ENCODE peak calls at places on chromosomes 11 and 22, in four cellular contexts. S, D, C and L are unnamed samples.

GRCh38 chr11:117618273-117618672 is 178.7 kb downstream of the DSCAML1 start:
- DNase-seq in S (no peak), D (no peak), C (no peak), L (no peak)

GRCh38 chr22:25942126-25942988 is 200.4 kb downstream of the MYO18B start:
- DNase-seq in S (no peak), D (no peak), C (no peak), L (no peak)

GRCh38 chr11:95084509-95084908 is 5.1 kb upstream of the ENDOD1 start:
- DNase-seq in S (no peak), D (no peak), C (peak), L (no peak)

GRCh38 chr11:10373340-10373739 is 68.5 kb downstream of the ADM start:
- DNase-seq in S (no peak), D (no peak), C (no peak), L (no peak)

GRCh38 chr11:62721994-62722393 is 5.3 kb downstream of the HNRNPUL2 start:
- DNase-seq in S (no peak), D (peak), C (peak), L (no peak)

GRCh38 chr11:134449713-134450112 is 37.7 kb upstream of the B3GAT1 start:
- DNase-seq in S (peak), D (no peak), C (no peak), L (no peak)

GRCh38 chr11:57476223-57476882 is 16.0 kb downstream of the RTN4RL2 start:
- DNase-seq in S (no peak), D (no peak), C (no peak), L (no peak)

GRCh38 chr11:72848846-72849466 is 34.7 kb downstream of the ATG16L2 start:
- DNase-seq in S (no peak), D (peak), C (peak), L (peak)

GRCh38 chr11:71188886-71189767 is 63.2 kb downstream of the SHANK2 start:
- DNase-seq in S (no peak), D (no peak), C (no peak), L (no peak)

GRCh38 chr11:71184421-71185210 is 67.8 kb downstream of the SHANK2 start:
- DNase-seq in S (no peak), D (no peak), C (no peak), L (no peak)

GRCh38 chr11:71185411-71185810 is 67.0 kb downstream of the SHANK2 start:
- DNase-seq in S (no peak), D (no peak), C (no peak), L (no peak)

GRCh38 chr11:71188073-71188472 is 64.3 kb downstream of the SHANK2 start:
- DNase-seq in S (no peak), D (no peak), C (no peak), L (no peak)

GRCh38 chr11:71186861-71187260 is 65.5 kb downstream of the SHANK2 start:
- DNase-seq in S (no peak), D (no peak), C (no peak), L (no peak)
- TF ChIP-seq SIN3A in S (no peak), D (no peak), C (no peak), L (no peak)

GRCh38 chr22:27726344-27726725 is 75.2 kb downstream of the MN1 start:
- DNase-seq in S (no peak), D (no peak), C (no peak), L (no peak)

GRCh38 chr22:27724706-27725105 is 76.8 kb downstream of the MN1 start:
- DNase-seq in S (no peak), D (no peak), C (no peak), L (no peak)

GRCh38 chr22:27724181-27724580 is 77.4 kb downstream of the MN1 start:
- DNase-seq in S (no peak), D (no peak), C (no peak), L (no peak)

GRCh38 chr22:27727673-27728451 is 73.7 kb downstream of the MN1 start:
- DNase-seq in S (no peak), D (no peak), C (no peak), L (no peak)

GRCh38 chr22:27726726-27727449 is 74.7 kb downstream of the MN1 start:
- DNase-seq in S (no peak), D (peak), C (peak), L (no peak)
- TF ChIP-seq TCF7L2 in S (no peak), D (no peak), C (no peak), L (no peak)

GRCh38 chr11:121366038-121366437 is 73.5 kb downstream of the SC5D start:
- DNase-seq in S (no peak), D (no peak), C (no peak), L (no peak)
- H3K4me3 ChIP-seq in S (no peak), D (no peak), C (no peak), L (no peak)

GRCh38 chr11:79482800-79483199 is 42.0 kb upstream of the TENM4 start:
- DNase-seq in S (no peak), D (no peak), C (no peak), L (no peak)
- TF ChIP-seq SIN3A in S (no peak), D (no peak), C (no peak), L (no peak)

GRCh38 chr11:92769125-92769524 is 200.3 kb upstream of the MTNR1B start:
- DNase-seq in S (no peak), D (no peak), C (no peak), L (no peak)

GRCh38 chr11:92767416-92767815 is 202.0 kb upstream of the MTNR1B start:
- DNase-seq in S (no peak), D (no peak), C (no peak), L (no peak)

GRCh38 chr11:92764128-92764527 is 205.3 kb upstream of the MTNR1B start:
- DNase-seq in S (no peak), D (no peak), C (no peak), L (no peak)

GRCh38 chr11:92765418-92765817 is 204.0 kb upstream of the MTNR1B start:
- DNase-seq in S (no peak), D (no peak), C (no peak), L (no peak)

GRCh38 chr11:92765965-92766371 is 203.5 kb upstream of the MTNR1B start:
- DNase-seq in S (no peak), D (no peak), C (peak), L (no peak)
- TF ChIP-seq TCF7L2 in S (no peak), D (no peak), C (no peak), L (no peak)

GRCh38 chr22:30573594-30574094 is 821 bp downstream of the GAL3ST1 start:
- DNase-seq in S (no peak), D (no peak), C (no peak), L (no peak)
- H3K4me3 ChIP-seq in S (no peak), D (peak), C (no peak), L (no peak)

DNA sequence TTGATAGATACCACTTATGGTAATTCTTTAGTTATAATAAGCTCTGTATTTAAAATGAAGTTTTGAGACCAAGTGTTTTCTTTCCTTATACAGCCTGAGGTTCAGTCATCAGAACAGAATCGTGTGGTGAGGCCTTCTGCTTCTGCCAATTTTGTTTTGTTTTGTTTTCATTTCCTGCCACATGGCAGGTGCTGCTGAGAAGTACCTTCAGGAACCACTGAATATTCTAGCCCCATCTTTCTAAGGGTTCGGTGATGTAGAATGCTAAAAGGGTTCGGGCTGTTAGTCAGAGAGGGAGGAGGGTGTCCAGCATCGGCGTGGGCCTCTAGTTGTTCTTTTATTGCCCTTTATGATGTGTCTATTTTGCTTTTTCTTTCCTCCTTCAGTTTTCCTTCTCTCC is 25.8 kb downstream of the TNRC6B start:
- DNase-seq in S (no peak), D (no peak), C (no peak), L (no peak)
- TF ChIP-seq SIN3A in S (no peak), D (no peak), C (no peak), L (no peak)

GRCh38 chr11:97461934-97462333 is 1072.1 kb downstream of the JRKL start:
- DNase-seq in S (no peak), D (no peak), C (no peak), L (no peak)
- TF ChIP-seq TCF7L2 in S (no peak), D (no peak), C (no peak), L (no peak)

GRCh38 chr11:44387415-44387814 is 77.5 kb upstream of the ALX4 start:
- DNase-seq in S (no peak), D (no peak), C (no peak), L (no peak)

GRCh38 chr11:44383246-44383645 is 73.3 kb upstream of the ALX4 start:
- DNase-seq in S (no peak), D (no peak), C (no peak), L (no peak)

GRCh38 chr11:44389963-44390605 is 80.1 kb upstream of the ALX4 start:
- DNase-seq in S (no peak), D (no peak), C (no peak), L (no peak)

GRCh38 chr11:44387825-44388224 is 77.9 kb upstream of the ALX4 start:
- DNase-seq in S (no peak), D (no peak), C (no peak), L (no peak)

GRCh38 chr11:44388828-44389645 is 79.1 kb upstream of the ALX4 start:
- DNase-seq in S (no peak), D (no peak), C (no peak), L (no peak)
- H3K4me3 ChIP-seq in S (no peak), D (no peak), C (no peak), L (no peak)

DNA sequence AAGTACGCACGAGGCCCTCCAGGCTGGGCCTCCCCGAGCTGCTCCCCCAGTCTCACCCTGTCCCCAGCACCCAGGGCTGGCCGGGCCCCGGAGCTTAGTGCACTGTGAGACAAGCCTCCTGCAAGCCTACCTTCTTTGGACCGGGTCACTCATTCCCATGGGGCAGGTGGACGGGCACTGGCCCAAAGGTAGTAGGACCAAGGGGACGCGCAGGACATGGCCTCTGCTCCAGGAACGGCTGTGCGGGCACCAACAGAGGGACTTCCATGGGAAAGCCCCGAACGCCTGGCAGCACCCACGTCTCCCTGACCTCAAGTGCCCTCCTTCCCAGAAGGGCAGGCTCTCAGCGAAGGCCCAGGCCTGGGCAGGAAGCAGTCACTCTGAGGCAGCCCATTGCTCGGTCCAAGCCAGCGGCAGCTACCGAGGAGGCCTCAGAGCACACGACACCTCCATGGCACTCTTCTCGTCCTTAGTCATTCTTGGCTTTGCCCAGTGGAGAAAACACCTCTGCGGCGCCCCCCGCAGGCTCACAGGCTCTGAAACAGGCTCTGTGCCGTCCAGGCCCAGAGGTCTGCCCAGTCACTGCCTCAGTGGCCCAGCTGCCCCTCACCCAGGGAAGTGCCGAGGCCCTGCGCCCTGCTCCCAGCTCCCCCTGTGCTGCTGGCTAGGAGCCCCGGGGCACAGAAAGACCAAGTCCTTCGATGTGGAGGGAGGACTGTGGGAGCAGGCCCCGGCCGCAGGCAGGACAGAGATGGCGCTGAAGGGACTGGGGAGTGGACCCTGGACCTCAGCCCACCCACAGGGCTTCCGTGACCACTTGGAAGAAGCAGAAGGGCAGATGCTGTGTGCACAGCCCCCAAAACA is 3.8 kb downstream of the MOB2 start:
- DNase-seq in S (no peak), D (no peak), C (no peak), L (no peak)
- TF ChIP-seq SIN3A in S (no peak), D (no peak), C (no peak), L (no peak)